ENCODE peak calls at places on chromosomes 1 and 21, in nine cellular contexts. One of them, this sample, is unnamed.

GRCh38 chr1:204450461-204451257 is 39.0 kb upstream of the PPP1R15B start:
- DNase-seq in fibroblast of mammary gland: no peak
- DNase-seq in GM12865: no peak
- DNase-seq in hepatocyte: peak; percentile 88
- DNase-seq in omental fat pad: no peak
- DNase-seq in GM10248: no peak
- DNase-seq in RWPE1: peak; percentile 48
- DNase-seq in body of pancreas: peak; percentile 25
- DNase-seq in type B pancreatic cell: no peak
- DNase-seq in this sample: no peak

GRCh38 chr1:7421471-7422075 is 349.5 kb upstream of the VAMP3 start:
- DNase-seq in body of pancreas: peak; percentile 1
- DNase-seq in fibroblast of mammary gland: no peak
- DNase-seq in omental fat pad: no peak
- DNase-seq in GM10248: no peak
- DNase-seq in RWPE1: no peak
- DNase-seq in GM12865: no peak
- DNase-seq in type B pancreatic cell: peak; percentile 24
- DNase-seq in hepatocyte: no peak
- DNase-seq in this sample: peak; percentile 59

GRCh38 chr21:41958886-41959563 is 5.2 kb upstream of the C2CD2 start:
- DNase-seq in body of pancreas: no peak
- DNase-seq in omental fat pad: no peak
- DNase-seq in GM10248: no peak
- DNase-seq in GM12865: no peak
- DNase-seq in hepatocyte: no peak
- DNase-seq in RWPE1: peak; percentile 85
- DNase-seq in fibroblast of mammary gland: no peak
- DNase-seq in type B pancreatic cell: no peak
- DNase-seq in this sample: no peak

GRCh38 chr1:34984435-34985062 is 598 bp downstream of the TMEM35B start:
- DNase-seq in hepatocyte: peak; percentile 26
- DNase-seq in fibroblast of mammary gland: peak; percentile 49
- DNase-seq in GM12865: peak; percentile 18
- DNase-seq in body of pancreas: peak; percentile 33
- DNase-seq in type B pancreatic cell: no peak
- DNase-seq in omental fat pad: peak; percentile 31
- DNase-seq in GM10248: no peak
- DNase-seq in RWPE1: peak; percentile 28
- DNase-seq in this sample: no peak

GRCh38 chr1:192986110-192986747 is 72.9 kb downstream of the UCHL5 start:
- DNase-seq in GM10248: no peak
- DNase-seq in RWPE1: no peak
- DNase-seq in type B pancreatic cell: no peak
- DNase-seq in body of pancreas: no peak
- DNase-seq in omental fat pad: no peak
- DNase-seq in hepatocyte: peak; percentile 46
- DNase-seq in fibroblast of mammary gland: peak; percentile 66
- DNase-seq in GM12865: no peak
- DNase-seq in this sample: no peak

GRCh38 chr1:37958690-37959089 is 11.8 kb upstream of the INPP5B start:
- DNase-seq in RWPE1: no peak
- DNase-seq in omental fat pad: no peak
- DNase-seq in hepatocyte: no peak
- DNase-seq in GM10248: no peak
- DNase-seq in type B pancreatic cell: no peak
- DNase-seq in body of pancreas: no peak
- DNase-seq in fibroblast of mammary gland: peak; percentile 81
- DNase-seq in GM12865: no peak
- DNase-seq in this sample: no peak

GRCh38 chr1:8925406-8925805 is 20.3 kb upstream of the CA6 start:
- DNase-seq in omental fat pad: no peak
- DNase-seq in RWPE1: no peak
- DNase-seq in GM10248: no peak
- DNase-seq in type B pancreatic cell: no peak
- DNase-seq in hepatocyte: no peak
- DNase-seq in body of pancreas: no peak
- DNase-seq in GM12865: no peak
- DNase-seq in fibroblast of mammary gland: no peak
- DNase-seq in this sample: no peak

GRCh38 chr1:196951711-196952394 is 8.3 kb downstream of the CFHR2 start:
- DNase-seq in type B pancreatic cell: no peak
- DNase-seq in omental fat pad: no peak
- DNase-seq in RWPE1: no peak
- DNase-seq in hepatocyte: no peak
- DNase-seq in body of pancreas: no peak
- DNase-seq in GM12865: peak; percentile 39
- DNase-seq in GM10248: peak; percentile 7
- DNase-seq in fibroblast of mammary gland: peak; percentile 5
- DNase-seq in this sample: no peak

GRCh38 chr1:150464422-150464826 is 22.8 kb upstream of the TARS2 start:
- DNase-seq in RWPE1: peak; percentile 64
- DNase-seq in type B pancreatic cell: no peak
- DNase-seq in fibroblast of mammary gland: peak; percentile 67
- DNase-seq in body of pancreas: peak; percentile 69
- DNase-seq in GM10248: peak; percentile 83
- DNase-seq in hepatocyte: peak; percentile 82
- DNase-seq in omental fat pad: peak; percentile 36
- DNase-seq in GM12865: peak; percentile 84
- DNase-seq in this sample: peak; percentile 84

GRCh38 chr1:167899253-167899681 is 14.7 kb downstream of the ADCY10 start:
- DNase-seq in body of pancreas: no peak
- DNase-seq in hepatocyte: no peak
- DNase-seq in GM10248: peak; percentile 57
- DNase-seq in omental fat pad: no peak
- DNase-seq in type B pancreatic cell: no peak
- DNase-seq in fibroblast of mammary gland: peak; percentile 78
- DNase-seq in GM12865: peak; percentile 60
- DNase-seq in RWPE1: no peak
- DNase-seq in this sample: no peak

GRCh38 chr1:182752077-182752826 is 37.3 kb upstream of the NPL start:
- DNase-seq in GM10248: no peak
- DNase-seq in GM12865: no peak
- DNase-seq in body of pancreas: no peak
- DNase-seq in hepatocyte: no peak
- DNase-seq in omental fat pad: no peak
- DNase-seq in fibroblast of mammary gland: peak; percentile 61
- DNase-seq in RWPE1: no peak
- DNase-seq in type B pancreatic cell: no peak
- DNase-seq in this sample: no peak

GRCh38 chr1:27258598-27258997 is 24.2 kb downstream of the WDTC1 start:
- DNase-seq in fibroblast of mammary gland: no peak
- DNase-seq in hepatocyte: no peak
- DNase-seq in body of pancreas: no peak
- DNase-seq in RWPE1: no peak
- DNase-seq in GM10248: no peak
- DNase-seq in GM12865: no peak
- DNase-seq in type B pancreatic cell: no peak
- DNase-seq in omental fat pad: no peak
- DNase-seq in this sample: no peak
- TF ChIP-seq CTCF in fibroblast of mammary gland: no peak
- TF ChIP-seq CTCF in hepatocyte: no peak
- TF ChIP-seq CTCF in body of pancreas: no peak
- TF ChIP-seq CTCF in RWPE1: no peak
- TF ChIP-seq CTCF in GM10248: no peak
- TF ChIP-seq CTCF in GM12865: no peak
- TF ChIP-seq CTCF in type B pancreatic cell: no peak
- TF ChIP-seq CTCF in omental fat pad: no peak
- TF ChIP-seq CTCF in this sample: no peak

DNA sequence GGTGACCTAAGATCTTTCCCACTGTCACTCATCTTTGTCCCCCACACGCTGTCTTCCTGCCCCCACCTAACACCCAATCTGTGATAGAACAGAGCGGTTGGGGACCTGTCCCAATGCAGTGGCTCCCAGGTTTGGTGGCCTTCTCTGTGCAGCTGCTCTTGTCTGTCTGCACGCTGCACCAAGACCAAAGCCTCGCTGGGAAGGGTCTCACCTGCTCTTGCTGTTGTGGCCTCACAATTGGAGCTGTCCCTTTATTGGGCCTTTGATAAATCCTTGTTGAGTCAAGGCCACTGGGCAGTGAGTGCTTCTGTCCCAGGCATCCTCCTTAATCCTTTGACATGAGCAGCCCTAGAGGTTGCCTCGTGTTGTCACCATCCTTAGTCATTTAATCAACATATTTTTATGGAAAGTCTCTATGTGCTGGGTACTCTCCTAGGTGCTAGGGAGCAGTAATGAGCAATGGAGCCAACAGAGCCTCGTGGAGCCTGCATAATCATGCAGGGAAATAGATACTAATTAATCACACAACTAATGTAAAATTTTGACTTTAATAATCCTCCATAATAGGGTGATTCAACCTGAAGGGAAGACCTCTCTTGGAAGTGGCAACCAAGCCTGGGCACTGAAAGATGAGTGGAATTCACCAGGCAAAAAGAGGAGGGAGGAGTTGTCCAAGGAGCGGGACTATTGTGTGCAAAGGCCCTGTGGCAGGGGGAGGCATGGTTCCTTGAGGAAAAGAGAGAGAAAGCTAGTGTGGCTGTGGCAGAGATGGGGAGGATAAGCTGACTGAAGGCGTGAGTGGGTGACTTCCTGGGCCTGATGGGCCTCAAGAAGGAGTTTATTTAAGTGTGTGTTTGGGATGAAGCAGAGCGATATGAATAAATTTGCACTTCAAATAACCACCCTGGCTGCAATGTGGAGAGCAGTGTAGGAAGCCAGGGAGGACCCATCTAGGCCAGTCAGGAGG is 57.7 kb downstream of the MAN1C1 start:
- DNase-seq in omental fat pad: no peak
- DNase-seq in RWPE1: no peak
- DNase-seq in hepatocyte: no peak
- DNase-seq in fibroblast of mammary gland: no peak
- DNase-seq in body of pancreas: no peak
- DNase-seq in GM10248: no peak
- DNase-seq in GM12865: no peak
- DNase-seq in type B pancreatic cell: no peak
- DNase-seq in this sample: no peak
- TF ChIP-seq CTCF in omental fat pad: no peak
- TF ChIP-seq CTCF in RWPE1: no peak
- TF ChIP-seq CTCF in hepatocyte: no peak
- TF ChIP-seq CTCF in fibroblast of mammary gland: no peak
- TF ChIP-seq CTCF in body of pancreas: no peak
- TF ChIP-seq CTCF in GM10248: no peak
- TF ChIP-seq CTCF in GM12865: no peak
- TF ChIP-seq CTCF in type B pancreatic cell: no peak
- TF ChIP-seq CTCF in this sample: no peak

DNA sequence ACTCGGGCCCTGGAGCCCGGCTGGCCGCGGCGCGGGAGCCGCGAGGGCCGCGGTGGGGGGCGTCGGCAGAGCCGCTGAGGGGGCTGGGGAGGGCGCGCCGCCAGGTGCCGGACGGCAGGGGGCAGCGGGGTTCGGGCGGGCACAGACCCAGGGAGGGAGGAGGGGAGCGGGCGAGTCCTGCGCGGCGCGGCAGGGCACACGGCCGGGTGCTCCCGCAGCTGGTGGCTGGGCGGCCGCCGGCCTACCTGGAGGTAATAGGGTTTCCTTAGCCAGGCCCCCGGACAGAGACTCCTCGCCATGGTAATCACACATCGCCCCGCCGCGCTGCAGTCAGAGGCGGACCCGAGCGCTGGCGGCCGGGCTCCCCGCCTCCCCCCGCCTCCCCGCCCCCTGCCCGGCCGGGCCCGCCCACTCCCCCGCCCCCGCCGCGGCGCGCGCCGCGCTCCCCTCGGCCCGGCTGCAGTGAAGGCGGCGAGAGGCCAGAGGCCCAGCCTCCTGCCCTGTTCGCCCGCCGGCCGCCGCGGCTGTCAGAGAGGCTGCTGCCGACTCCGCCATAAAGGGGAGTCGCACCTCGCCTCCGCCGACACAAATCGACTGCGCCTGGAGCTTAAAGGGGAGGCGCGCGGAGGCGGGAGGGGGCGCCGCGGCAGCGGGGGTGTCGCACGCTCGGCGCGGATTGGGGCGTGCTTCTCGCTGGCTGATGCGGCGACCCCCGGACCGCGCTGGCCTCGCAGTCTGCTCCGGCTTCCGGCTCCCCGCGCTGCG is at the start of gene DIPK1A:
- DNase-seq in type B pancreatic cell: peak; percentile 83
- DNase-seq in hepatocyte: peak; percentile 90
- DNase-seq in fibroblast of mammary gland: peak; percentile 46
- DNase-seq in omental fat pad: peak; percentile 42
- DNase-seq in RWPE1: peak; percentile 67
- DNase-seq in GM12865: peak; percentile 94
- DNase-seq in GM10248: peak; percentile 84
- DNase-seq in body of pancreas: peak; percentile 73
- DNase-seq in this sample: peak; percentile 92
- TF ChIP-seq CTCF in type B pancreatic cell: peak; percentile 58
- TF ChIP-seq CTCF in hepatocyte: no peak
- TF ChIP-seq CTCF in fibroblast of mammary gland: no peak
- TF ChIP-seq CTCF in omental fat pad: no peak
- TF ChIP-seq CTCF in RWPE1: no peak
- TF ChIP-seq CTCF in GM12865: peak; percentile 39
- TF ChIP-seq CTCF in GM10248: peak; percentile 29
- TF ChIP-seq CTCF in body of pancreas: peak; percentile 16
- TF ChIP-seq CTCF in this sample: peak; percentile 35

GRCh38 chr1:198906739-198907422 is 268.0 kb downstream of the PTPRC start:
- DNase-seq in GM12865: no peak
- DNase-seq in GM10248: no peak
- DNase-seq in RWPE1: no peak
- DNase-seq in hepatocyte: no peak
- DNase-seq in fibroblast of mammary gland: no peak
- DNase-seq in omental fat pad: no peak
- DNase-seq in type B pancreatic cell: no peak
- DNase-seq in body of pancreas: no peak
- DNase-seq in this sample: no peak
- TF ChIP-seq CTCF in GM12865: no peak
- TF ChIP-seq CTCF in GM10248: no peak
- TF ChIP-seq CTCF in RWPE1: no peak
- TF ChIP-seq CTCF in hepatocyte: no peak
- TF ChIP-seq CTCF in fibroblast of mammary gland: no peak
- TF ChIP-seq CTCF in omental fat pad: no peak
- TF ChIP-seq CTCF in type B pancreatic cell: no peak
- TF ChIP-seq CTCF in body of pancreas: no peak
- TF ChIP-seq CTCF in this sample: no peak

This sample was measured in osteocyte.